ENCODE peak calls at places on chromosomes 13 and 19, in four cellular contexts. I is upper lobe of right lung, M is kidney epithelial cell, R is BJ. S is an unnamed sample.

GRCh38 chr13:24670174-24670573 is 10.0 kb upstream of the ATP12A start:
- DNase-seq in I (no peak), M (no peak), R (no peak), S (no peak)

GRCh38 chr19:55657004-55657747 is 2.3 kb downstream of the U2AF2 start:
- DNase-seq in I (no peak), M (no peak), R (no peak), S (peak; percentile 53)

GRCh38 chr19:18676692-18677091 is 6.8 kb upstream of the CRTC1 start:
- DNase-seq in I (no peak), M (no peak), R (no peak), S (no peak)

GRCh38 chr13:31409678-31410356 is 210.0 kb downstream of the B3GLCT start:
- DNase-seq in I (no peak), M (no peak), R (no peak), S (no peak)

GRCh38 chr13:50485979-50486935 is 357.2 kb downstream of the DLEU7 start:
- DNase-seq in I (no peak), M (no peak), R (no peak), S (no peak)

GRCh38 chr13:51158923-51159322 is 47.8 kb upstream of the C13orf42 start:
- DNase-seq in I (no peak), M (no peak), R (no peak), S (no peak)

GRCh38 chr19:40933025-40933424 is 51.0 kb upstream of the CYP2A7 start:
- DNase-seq in I (no peak), M (no peak), R (no peak), S (no peak)

GRCh38 chr13:40916207-40916998 is 102.7 kb downstream of the ELF1 start:
- DNase-seq in I (no peak), M (no peak), R (peak; percentile 14), S (no peak)

GRCh38 chr19:27746691-27747380 is 1466.1 kb downstream of the UQCRFS1 start:
- DNase-seq in I (peak; percentile 63), M (no peak), R (no peak), S (no peak)

GRCh38 chr13:24540236-24541126 is 27.9 kb upstream of the PARP4 start:
- DNase-seq in I (no peak), M (no peak), R (no peak), S (no peak)

GRCh38 chr19:9494096-9494495 is 4.3 kb downstream of the ZNF560 start:
- DNase-seq in I (no peak), M (no peak), R (no peak), S (no peak)

GRCh38 chr13:20711301-20712044 is 8.0 kb downstream of the IL17D start:
- DNase-seq in I (no peak), M (no peak), R (no peak), S (no peak)

GRCh38 chr19:46896076-46896794 is 35.4 kb downstream of the ARHGAP35 start:
- DNase-seq in I (peak; percentile 82), M (no peak), R (no peak), S (no peak)

GRCh38 chr13:51844862-51845573 is at the start of gene TMEM272:
- DNase-seq in I (peak; percentile 80), M (no peak), R (no peak), S (no peak)

GRCh38 chr13:38661276-38661675 is 25.6 kb upstream of the FREM2 start:
- DNase-seq in I (no peak), M (no peak), R (no peak), S (no peak)

GRCh38 chr13:53357582-53357981 is 329.0 kb downstream of the OLFM4 start:
- DNase-seq in I (no peak), M (no peak), R (no peak), S (no peak)

GRCh38 chr19:11397089-11397610 is 13.0 kb upstream of the EPOR start:
- DNase-seq in I (no peak), M (no peak), R (no peak), S (no peak)

GRCh38 chr19:11380653-11381534 is 3.2 kb downstream of the EPOR start:
- DNase-seq in I (peak; percentile 95), M (peak; percentile 81), R (peak; percentile 66), S (peak; percentile 92)

GRCh38 chr13:91397595-91397994 is 826 bp upstream of the GPC5 start:
- DNase-seq in I (no peak), M (no peak), R (no peak), S (no peak)

GRCh38 chr19:34999498-35000337 is at the start of gene GRAMD1A:
- DNase-seq in I (peak; percentile 95), M (peak; percentile 67), R (peak; percentile 38), S (peak; percentile 41)

GRCh38 chr19:45955905-45956608 is 17.6 kb downstream of the NOVA2 start:
- DNase-seq in I (no peak), M (peak; percentile 23), R (no peak), S (no peak)

GRCh38 chr19:31531326-31531725 is 182.1 kb upstream of the TSHZ3 start:
- DNase-seq in I (no peak), M (no peak), R (no peak), S (no peak)

GRCh38 chr13:86757236-86757978 is 913.8 kb upstream of the SLITRK5 start:
- DNase-seq in I (no peak), M (no peak), R (no peak), S (no peak)

GRCh38 chr19:677601-678380 is 1.6 kb downstream of the FSTL3 start:
- DNase-seq in I (peak; percentile 78), M (no peak), R (no peak), S (no peak)

GRCh38 chr13:77386880-77387606 is 60.1 kb upstream of the MYCBP2 start:
- DNase-seq in I (no peak), M (no peak), R (peak; percentile 89), S (peak; percentile 25)

GRCh38 chr19:39194832-39195542 is 1.8 kb upstream of the NCCRP1 start:
- DNase-seq in I (no peak), M (no peak), R (no peak), S (no peak)

GRCh38 chr13:98187862-98188261 is 10.8 kb upstream of the RNF113B start:
- DNase-seq in I (no peak), M (no peak), R (no peak), S (no peak)

GRCh38 chr13:48562296-48563066 is 29.6 kb upstream of the RCBTB2 start:
- DNase-seq in I (no peak), M (no peak), R (no peak), S (no peak)

GRCh38 chr13:107421951-107422350 is 793.4 kb downstream of the LIG4 start:
- DNase-seq in I (no peak), M (no peak), R (no peak), S (no peak)

GRCh38 chr19:39423258-39424086 is 11.0 kb downstream of the PLEKHG2 start:
- DNase-seq in I (no peak), M (no peak), R (no peak), S (no peak)

GRCh38 chr19:10850631-10851030 is 2.4 kb downstream of the C19orf38 start:
- DNase-seq in I (no peak), M (no peak), R (no peak), S (no peak)

GRCh38 chr19:925912-926594 is at the start of gene ARID3A:
- DNase-seq in I (peak; percentile 65), M (no peak), R (no peak), S (no peak)

GRCh38 chr13:75432045-75432444 is 49.9 kb downstream of the TBC1D4 start:
- DNase-seq in I (no peak), M (no peak), R (no peak), S (no peak)

GRCh38 chr19:19750842-19751790 is 18.2 kb upstream of the ZNF14 start:
- DNase-seq in I (no peak), M (no peak), R (no peak), S (no peak)

GRCh38 chr19:12159773-12160414 is 3.0 kb upstream of the ZNF136 start:
- DNase-seq in I (no peak), M (no peak), R (no peak), S (no peak)

GRCh38 chr13:26219726-26220125 is 2.4 kb downstream of the RNF6 start:
- DNase-seq in I (no peak), M (no peak), R (peak; percentile 11), S (no peak)

GRCh38 chr13:45060062-45060461 is 60.2 kb upstream of the GTF2F2 start:
- DNase-seq in I (no peak), M (no peak), R (no peak), S (no peak)

GRCh38 chr13:45055902-45056648 is 64.2 kb upstream of the GTF2F2 start:
- DNase-seq in I (no peak), M (no peak), R (no peak), S (no peak)

GRCh38 chr13:45051315-45051714 is 62.0 kb downstream of the GPALPP1 start:
- DNase-seq in I (no peak), M (no peak), R (no peak), S (no peak)

GRCh38 chr13:45049478-45049877 is 60.1 kb downstream of the GPALPP1 start:
- DNase-seq in I (no peak), M (no peak), R (no peak), S (no peak)

DNA sequence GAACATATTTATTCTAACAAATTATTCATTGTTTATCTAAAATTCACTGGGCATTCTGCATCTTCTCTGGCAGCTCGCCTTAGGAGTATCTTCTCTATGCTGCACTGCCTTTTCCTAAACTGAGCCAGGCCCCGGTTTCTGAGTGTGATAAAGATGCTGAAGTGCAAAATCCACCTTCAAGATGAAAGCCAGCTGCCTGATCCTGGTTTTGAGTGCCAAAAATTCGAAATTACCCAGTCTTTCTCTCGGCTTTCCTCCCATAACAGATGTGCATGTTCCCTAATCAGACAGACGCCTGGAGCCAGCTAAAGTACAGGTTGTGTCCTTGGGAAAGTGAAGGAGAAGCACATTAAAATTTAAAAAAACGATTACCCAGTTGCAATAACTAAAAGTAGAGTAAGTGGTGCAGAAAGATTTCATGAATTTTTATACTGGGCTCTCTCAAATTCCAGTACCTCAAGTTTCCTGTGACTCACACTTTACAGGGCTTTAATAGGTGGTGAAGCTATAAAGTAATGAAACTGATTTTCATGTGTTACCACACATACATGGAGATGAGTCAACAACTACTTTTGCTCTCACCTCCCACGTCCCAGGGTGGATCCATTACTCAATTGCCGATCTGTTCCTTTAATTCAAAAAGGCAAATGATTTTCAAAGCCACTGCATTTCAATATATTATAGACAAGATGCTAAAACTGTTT is 65.0 kb upstream of the GTF2F2 start:
- DNase-seq in I (no peak), M (peak; percentile 91), R (peak; percentile 94), S (no peak)
- H3K4me3 ChIP-seq in I (no peak overlapping the region), M (no peak overlapping the region), R (no peak overlapping the region), S (no peak overlapping the region)

GRCh38 chr19:54189020-54189667 is at the start of gene MBOAT7:
- DNase-seq in I (no peak), M (no peak), R (no peak), S (no peak)
- TF ChIP-seq CTCF in I (peak; percentile 28), M (no peak), R (no peak), S (peak; percentile 53)

GRCh38 chr19:51884713-51885112 is 3.0 kb downstream of the ZNF577 start:
- DNase-seq in I (no peak), M (no peak), R (no peak), S (no peak)

GRCh38 chr19:51887522-51888498 is at the start of gene ZNF577:
- DNase-seq in I (peak; percentile 87), M (peak; percentile 55), R (peak; percentile 35), S (no peak)

GRCh38 chr19:51882518-51882917 is 5.2 kb downstream of the ZNF577 start:
- DNase-seq in I (no peak), M (no peak), R (no peak), S (no peak)
- H3K4me3 ChIP-seq in I (no peak overlapping the region), M (no peak overlapping the region), R (no peak overlapping the region), S (no peak overlapping the region)

GRCh38 chr19:53246498-53246897 is 8.2 kb downstream of the ZNF677 start:
- DNase-seq in I (no peak), M (no peak), R (no peak), S (no peak)
- TF ChIP-seq CTCF in I (no peak), M (no peak), R (no peak), S (no peak)

S was measured in LNCaP clone FGC.